ENCODE peak calls at places on chromosomes 2 and 18, in five cellular contexts. V, C, Z, H and T are unnamed samples.

GRCh38 chr2:227766361-227766883 is 20.7 kb downstream of the SCYGR8 start:
- DNase-seq in H (peak), Z (peak), V (peak), C (peak), T (peak)

GRCh38 chr18:811192-812122 is 585 bp downstream of the YES1 start:
- DNase-seq in H (peak), V (peak), C (peak), Z (peak), T (peak)

GRCh38 chr2:126656311-126657145 is 570 bp downstream of the GYPC start:
- DNase-seq in H (peak), Z (peak), V (no peak), C (peak), T (no peak)

GRCh38 chr2:67289921-67290371 is 107.2 kb upstream of the ETAA1 start:
- DNase-seq in V (no peak), Z (no peak), C (peak), H (peak), T (no peak)

GRCh38 chr2:158305501-158305900 is 151.1 kb downstream of the CCDC148 start:
- DNase-seq in V (no peak), C (no peak), Z (no peak), H (peak), T (no peak)

GRCh38 chr2:105538840-105539239 is 140.0 kb upstream of the FHL2 start:
- DNase-seq in V (no peak), C (no peak), Z (no peak), H (no peak), T (no peak)

GRCh38 chr18:28588884-28589549 is 412.1 kb upstream of the CDH2 start:
- DNase-seq in Z (no peak), V (no peak), C (peak), H (peak), T (no peak)

GRCh38 chr2:121826036-121826435 is 70.6 kb downstream of the TSN start:
- DNase-seq in Z (no peak), C (peak), V (peak), H (no peak), T (no peak)